ENCODE peak calls at places on chromosomes 4 and X, in seven cellular contexts. M, E, V, Q, D, O and W are unnamed samples.

GRCh38 chr4:185585211-185585610 is 49.9 kb upstream of the PDLIM3 start:
- DNase-seq in D (no peak), V (no peak), Q (no peak), M (no peak), O (no peak), E (no peak), W (no peak)

GRCh38 chrX:76453737-76454406 is 26.4 kb downstream of the MAGEE1 start:
- DNase-seq in D (no peak), E (no peak), M (no peak), O (no peak), V (no peak), Q (no peak), W (no peak)

GRCh38 chr4:151527699-151528098 is 118.7 kb downstream of the FHIP1A start:
- DNase-seq in V (no peak), E (no peak), M (no peak), Q (no peak), D (no peak), O (no peak), W (no peak)

GRCh38 chr4:25258980-25259578 is 25.2 kb downstream of the PI4K2B start:
- DNase-seq in D (no peak), M (no peak), E (no peak), V (no peak), Q (no peak), O (no peak), W (no peak)

GRCh38 chr4:168319486-168320019 is 1.0 kb upstream of the DDX60 start:
- DNase-seq in M (no peak), D (no peak), O (no peak), Q (no peak), V (no peak), E (no peak), W (no peak)

GRCh38 chr4:73067971-73068394 is 1.5 kb downstream of the COX18 start:
- DNase-seq in Q (no peak), O (no peak), M (no peak), D (no peak), V (no peak), E (no peak), W (no peak)

GRCh38 chr4:8473198-8473919 is 32.8 kb downstream of the TRMT44 start:
- DNase-seq in D (no peak), O (no peak), M (no peak), E (peak; percentile 22), V (no peak), Q (no peak), W (no peak)

GRCh38 chr4:182190306-182190705 is 52.9 kb upstream of the TENM3 start:
- DNase-seq in Q (no peak), D (no peak), V (no peak), E (no peak), M (no peak), O (no peak), W (no peak)

GRCh38 chr4:119592708-119593298 is 35.8 kb downstream of the PDE5A start:
- DNase-seq in D (no peak), E (no peak), M (no peak), O (no peak), V (no peak), Q (no peak), W (no peak)

GRCh38 chr4:13635281-13635799 is 7.8 kb upstream of the BOD1L1 start:
- DNase-seq in O (no peak), Q (no peak), E (no peak), V (no peak), D (no peak), M (no peak), W (no peak)

GRCh38 chr4:126375462-126376054 is 1060.8 kb downstream of the FAT4 start:
- DNase-seq in E (no peak), O (no peak), M (no peak), Q (no peak), D (no peak), V (no peak), W (no peak)

GRCh38 chr4:4761128-4761991 is 98.1 kb upstream of the MSX1 start:
- DNase-seq in Q (peak; percentile 76), M (peak; percentile 15), O (no peak), E (peak; percentile 43), D (no peak), V (peak; percentile 20), W (peak; percentile 57)

GRCh38 chr4:186651181-186651603 is 72.5 kb downstream of the FAT1 start:
- DNase-seq in E (no peak), M (no peak), Q (no peak), D (no peak), O (no peak), V (no peak), W (no peak)

GRCh38 chr4:94175553-94176260 is 32.0 kb upstream of the SMARCAD1 start:
- DNase-seq in M (no peak), Q (no peak), V (no peak), O (no peak), E (peak; percentile 19), D (no peak), W (no peak)

GRCh38 chr4:94181815-94182214 is 25.9 kb upstream of the SMARCAD1 start:
- DNase-seq in Q (no peak), M (no peak), E (no peak), D (no peak), O (no peak), V (no peak), W (no peak)

DNA sequence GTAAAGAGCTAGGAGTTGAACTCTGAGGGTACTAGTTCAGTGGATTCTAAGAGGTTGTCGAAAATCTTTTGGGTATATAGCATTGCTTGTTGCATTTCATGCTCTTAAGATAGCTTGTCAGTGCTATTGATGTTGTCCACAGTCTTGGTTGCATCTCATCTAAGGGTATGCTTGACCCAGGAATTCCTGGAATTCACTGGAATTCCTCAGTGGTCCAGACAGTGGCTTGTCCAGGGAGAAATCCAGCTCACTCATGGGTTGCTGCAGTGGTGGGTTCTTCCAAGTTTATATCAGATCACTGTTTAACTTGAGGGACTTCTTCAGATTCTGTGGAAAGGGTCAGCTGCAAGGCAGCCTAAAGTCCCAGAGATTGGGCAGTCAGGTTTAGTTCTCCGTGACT is 29.8 kb upstream of the SMARCAD1 start:
- DNase-seq in O (no peak), M (no peak), Q (no peak), V (no peak), D (no peak), E (no peak), W (no peak)
- TF ChIP-seq YY1 in O (no peak), M (no peak), Q (no peak), V (no peak), D (no peak), E (no peak), W (no peak)

GRCh38 chr4:77505275-77505957 is 100.2 kb upstream of the CXCL13 start:
- DNase-seq in D (no peak), M (no peak), Q (no peak), O (no peak), V (no peak), E (no peak), W (no peak)

GRCh38 chr4:77501240-77501639 is 104.4 kb upstream of the CXCL13 start:
- DNase-seq in D (no peak), V (no peak), M (no peak), Q (no peak), E (no peak), O (no peak), W (no peak)

GRCh38 chr4:77504407-77504806 is 101.2 kb upstream of the CXCL13 start:
- DNase-seq in V (no peak), Q (no peak), D (no peak), O (no peak), E (no peak), M (no peak), W (no peak)

GRCh38 chr4:77500801-77501200 is 104.8 kb upstream of the CXCL13 start:
- DNase-seq in Q (no peak), M (no peak), E (no peak), V (no peak), O (no peak), D (no peak), W (no peak)

DNA sequence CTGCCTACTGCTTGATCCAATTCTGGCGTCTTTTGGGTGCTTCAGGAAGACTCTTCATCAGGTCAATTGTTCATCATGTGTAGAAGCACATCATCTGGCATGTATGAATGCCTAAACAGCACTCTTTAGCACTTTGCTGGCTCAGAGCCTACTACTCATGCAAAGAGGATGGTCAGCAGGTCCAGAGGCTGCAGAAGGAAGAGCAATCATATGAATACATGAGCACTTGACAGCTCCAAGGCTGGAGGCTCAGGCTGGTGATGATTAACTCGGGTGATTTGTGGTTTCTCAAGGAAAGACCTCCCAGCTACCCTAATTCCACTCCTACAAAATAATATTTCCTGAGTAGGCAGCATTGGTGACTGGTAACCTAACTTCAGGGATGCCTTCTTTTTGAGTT is 103.8 kb upstream of the CXCL13 start:
- DNase-seq in V (no peak), O (no peak), E (no peak), Q (no peak), M (no peak), D (no peak), W (no peak)
- TF ChIP-seq YY1 in V (no peak), O (no peak), E (no peak), Q (no peak), M (no peak), D (no peak), W (no peak)

GRCh38 chrX:150063673-150064072 is 125.4 kb upstream of the EOLA2 start:
- DNase-seq in V (no peak), D (no peak), M (no peak), O (no peak), E (no peak), Q (no peak), W (no peak)

GRCh38 chrX:150060406-150060805 is 122.1 kb upstream of the EOLA2 start:
- DNase-seq in Q (no peak), V (no peak), O (no peak), D (no peak), M (no peak), E (no peak), W (no peak)

GRCh38 chrX:150063138-150063518 is 124.8 kb upstream of the EOLA2 start:
- DNase-seq in D (no peak), O (no peak), V (no peak), Q (no peak), E (no peak), M (no peak), W (no peak)

GRCh38 chrX:150058728-150059127 is 120.4 kb upstream of the EOLA2 start:
- DNase-seq in D (no peak), E (no peak), M (no peak), V (no peak), Q (no peak), O (no peak), W (no peak)

GRCh38 chrX:150062292-150063137 is 124.2 kb upstream of the EOLA2 start:
- DNase-seq in O (no peak), V (no peak), D (no peak), E (no peak), M (no peak), Q (no peak), W (no peak)
- TF ChIP-seq YY1 in O (no peak), V (no peak), D (no peak), E (no peak), M (no peak), Q (no peak), W (no peak)

GRCh38 chrX:25561190-25561589 is 545.4 kb upstream of the ARX start:
- DNase-seq in M (no peak), V (no peak), D (no peak), O (no peak), E (no peak), Q (no peak), W (no peak)

GRCh38 chrX:25555521-25555920 is 539.8 kb upstream of the ARX start:
- DNase-seq in M (no peak), V (no peak), Q (no peak), D (no peak), E (no peak), O (no peak), W (no peak)

DNA sequence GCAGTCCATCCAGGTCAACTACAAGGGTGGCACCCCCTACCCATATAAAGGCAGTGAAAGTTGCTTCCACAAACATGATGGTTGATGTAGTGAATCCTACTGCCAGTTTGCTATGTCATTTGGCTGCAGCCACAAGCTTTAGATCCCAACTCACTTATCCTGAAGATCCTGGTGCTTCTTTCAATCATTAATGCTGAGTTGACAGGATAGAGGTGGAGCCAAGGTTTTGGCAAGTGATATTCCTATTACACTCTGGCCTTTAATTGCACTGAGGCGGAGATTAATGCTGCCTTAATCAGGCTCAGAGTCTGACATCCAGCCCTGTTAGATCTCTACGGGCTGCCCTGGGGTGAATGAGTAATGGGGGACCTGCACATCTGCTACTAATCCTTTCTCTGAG is 542.4 kb upstream of the ARX start:
- DNase-seq in V (no peak), E (no peak), D (no peak), M (no peak), Q (no peak), O (no peak), W (no peak)
- TF ChIP-seq YY1 in V (no peak), E (no peak), D (no peak), M (no peak), Q (no peak), O (no peak), W (no peak)